ENCODE peak calls at places on chromosome 17, in eight cellular contexts. W is BJ; D is amniotic epithelial cell; S is adrenal gland; F is ureter; Y is brain microvascular endothelial cell; Q is stimulated activated CD8-positive, alpha-beta memory T cell treated with anti-CD3 and anti-CD28 coated beads, Interleukin-12 subunit alpha, Interleukin-12 subunit beta, amount 100 ng/mL, for 1 hour; K is posterior cingulate gyrus. R is an unnamed sample.

GRCh38 chr17:22374741-22375140 is 682.4 kb downstream of the KCNJ18 start:
- DNase-seq in W (no peak), D (no peak), S (no peak), F (no peak), Y (no peak), Q (no peak), K (no peak), R (no peak)

GRCh38 chr17:57541472-57542394 is 203.4 kb downstream of the CCDC182 start:
- DNase-seq in W (no peak), D (peak), S (peak), F (peak), Y (peak), Q (no peak), K (no peak), R (no peak)

GRCh38 chr17:71229036-71229435 is 891.8 kb upstream of the SOX9 start:
- DNase-seq in W (no peak), D (no peak), S (no peak), F (no peak), Y (no peak), Q (no peak), K (no peak), R (no peak)

GRCh38 chr17:65914784-65915342 is 277.1 kb downstream of the CEP112 start:
- DNase-seq in W (no peak), D (no peak), S (no peak), F (no peak), Y (no peak), Q (no peak), K (no peak), R (no peak)

GRCh38 chr17:53336281-53336680 is 486.4 kb upstream of the KIF2B start:
- DNase-seq in W (no peak), D (no peak), S (no peak), F (no peak), Y (peak), Q (no peak), K (no peak), R (no peak)

GRCh38 chr17:52145496-52145895 is 13.0 kb downstream of the CA10 start:
- DNase-seq in W (no peak), D (no peak), S (no peak), F (no peak), Y (no peak), Q (no peak), K (no peak), R (no peak)

GRCh38 chr17:30958187-30958586 is 12.7 kb upstream of the RNF135 start:
- DNase-seq in W (no peak), D (peak), S (no peak), F (no peak), Y (no peak), Q (no peak), K (no peak), R (peak)

GRCh38 chr17:78748048-78748729 is 33.9 kb downstream of the CYTH1 start:
- DNase-seq in W (no peak), D (no peak), S (no peak), F (no peak), Y (no peak), Q (no peak), K (no peak), R (no peak)

GRCh38 chr17:47955497-47956461 is 1.9 kb downstream of the PRR15L start:
- DNase-seq in W (no peak), D (peak), S (no peak), F (no peak), Y (no peak), Q (no peak), K (no peak), R (no peak)

GRCh38 chr17:41003926-41004325 is 4.2 kb upstream of the KRTAP3-2 start:
- DNase-seq in W (no peak), D (peak), S (no peak), F (no peak), Y (no peak), Q (no peak), K (no peak), R (no peak)

GRCh38 chr17:46013502-46014165 is 14.6 kb downstream of the STH start:
- DNase-seq in W (peak), D (no peak), S (no peak), F (no peak), Y (peak), Q (no peak), K (no peak), R (peak)

GRCh38 chr17:42895185-42895555 is 5.4 kb upstream of the G6PC1 start:
- DNase-seq in W (peak), D (peak), S (peak), F (peak), Y (peak), Q (no peak), K (peak), R (no peak)

GRCh38 chr17:80861892-80862291 is 129.7 kb upstream of the CHMP6 start:
- DNase-seq in W (no peak), D (peak), S (no peak), F (peak), Y (peak), Q (no peak), K (peak), R (peak)

GRCh38 chr17:16922386-16923096 is 49.4 kb downstream of the TNFRSF13B start:
- DNase-seq in W (no peak), D (peak), S (no peak), F (no peak), Y (no peak), Q (no peak), K (no peak), R (no peak)

GRCh38 chr17:76929148-76929547 is 60.9 kb downstream of the MGAT5B start:
- DNase-seq in W (no peak), D (no peak), S (no peak), F (no peak), Y (no peak), Q (no peak), K (no peak), R (no peak)

GRCh38 chr17:80789356-80789902 is 202.2 kb upstream of the CHMP6 start:
- DNase-seq in W (peak), D (peak), S (peak), F (no peak), Y (peak), Q (no peak), K (no peak), R (no peak)

GRCh38 chr17:68972119-68972704 is 17.0 kb upstream of the ABCA8 start:
- DNase-seq in W (no peak), D (no peak), S (peak), F (no peak), Y (peak), Q (no peak), K (no peak), R (no peak)

GRCh38 chr17:74466111-74466784 is at the start of gene CD300A:
- DNase-seq in W (no peak), D (no peak), S (peak), F (peak), Y (no peak), Q (no peak), K (no peak), R (peak)

GRCh38 chr17:76841776-76842405 is 26.3 kb upstream of the MGAT5B start:
- DNase-seq in W (no peak), D (no peak), S (no peak), F (no peak), Y (no peak), Q (no peak), K (no peak), R (no peak)

GRCh38 chr17:80886641-80887573 is 104.7 kb upstream of the CHMP6 start:
- DNase-seq in W (no peak), D (no peak), S (no peak), F (no peak), Y (no peak), Q (no peak), K (no peak), R (no peak)

GRCh38 chr17:49180998-49181635 is 29.3 kb downstream of the GNGT2 start:
- DNase-seq in W (no peak), D (no peak), S (no peak), F (no peak), Y (no peak), Q (no peak), K (no peak), R (no peak)

GRCh38 chr17:80943346-80944145 is 48.1 kb upstream of the CHMP6 start:
- DNase-seq in W (no peak), D (no peak), S (peak), F (no peak), Y (no peak), Q (no peak), K (no peak), R (no peak)

GRCh38 chr17:42560246-42560645 is 1.7 kb upstream of the COASY start:
- DNase-seq in W (no peak), D (no peak), S (no peak), F (no peak), Y (no peak), Q (no peak), K (no peak), R (no peak)

GRCh38 chr17:34533811-34534527 is 45.4 kb upstream of the TMEM132E start:
- DNase-seq in W (no peak), D (no peak), S (no peak), F (no peak), Y (no peak), Q (no peak), K (no peak), R (no peak)

GRCh38 chr17:27928546-27928945 is 35.4 kb upstream of the LYRM9 start:
- DNase-seq in W (no peak), D (no peak), S (no peak), F (no peak), Y (no peak), Q (no peak), K (no peak), R (no peak)

GRCh38 chr17:68101992-68102758 is 66.6 kb downstream of the KPNA2 start:
- DNase-seq in W (no peak), D (peak), S (peak), F (no peak), Y (peak), Q (no peak), K (peak), R (no peak)

R was measured in hippocampal formation.